ENCODE peak calls at places on chromosome 17, in six cellular contexts. S is left ventricle myocardium inferior, Z is thyroid gland, B is lung, T is cardiac muscle cell, N is vagina. L is an unnamed sample.

GRCh38 chr17:14745122-14745521 is 444.2 kb downstream of the HS3ST3B1 start:
- DNase-seq in S (no peak), T (peak), N (no peak), B (no peak), Z (no peak), L (no peak)

GRCh38 chr17:79066963-79067362 is 7.7 kb upstream of the ENGASE start:
- DNase-seq in T (no peak), N (no peak), B (no peak), Z (no peak), S (no peak), L (no peak)

GRCh38 chr17:72119963-72120877 is 600 bp upstream of the SOX9 start:
- DNase-seq in S (peak), T (peak), Z (peak), B (peak), N (no peak), L (peak)

GRCh38 chr17:60325730-60326524 is 66.0 kb downstream of the USP32 start:
- DNase-seq in Z (no peak), T (no peak), S (no peak), N (no peak), B (no peak), L (no peak)

GRCh38 chr17:76996741-76997694 is 128.8 kb downstream of the MGAT5B start:
- DNase-seq in N (no peak), B (no peak), Z (no peak), S (no peak), T (no peak), L (no peak)

GRCh38 chr17:34997355-34997862 is 17.1 kb downstream of the LIG3 start:
- DNase-seq in S (no peak), N (no peak), Z (peak), T (peak), B (peak), L (no peak)

GRCh38 chr17:82900741-82901140 is 60.9 kb upstream of the ZNF750 start:
- DNase-seq in N (no peak), T (no peak), Z (no peak), S (no peak), B (no peak), L (no peak)

GRCh38 chr17:50918933-50919296 is 52.8 kb upstream of the TOB1 start:
- DNase-seq in B (no peak), T (no peak), Z (no peak), N (no peak), S (no peak), L (no peak)

GRCh38 chr17:7023576-7024401 is 939 bp downstream of the BCL6B start:
- DNase-seq in S (peak), Z (peak), B (peak), T (peak), N (no peak), L (peak)

GRCh38 chr17:50209472-50210248 is 8.2 kb upstream of the COL1A1 start:
- DNase-seq in T (peak), S (peak), B (peak), Z (peak), N (no peak), L (peak)

GRCh38 chr17:68509151-68510057 is 2.8 kb upstream of the PRKAR1A start:
- DNase-seq in S (peak), B (peak), Z (peak), N (no peak), T (no peak), L (peak)

GRCh38 chr17:2138318-2138717 is 83.4 kb downstream of the HIC1 start:
- DNase-seq in B (no peak), N (no peak), Z (peak), S (no peak), T (no peak), L (no peak)

GRCh38 chr17:27577124-27577761 is 53.7 kb upstream of the LGALS9 start:
- DNase-seq in S (no peak), B (no peak), N (no peak), Z (peak), T (peak), L (peak)

GRCh38 chr17:73532441-73532901 is 111.8 kb downstream of the SDK2 start:
- DNase-seq in N (no peak), B (no peak), S (no peak), T (no peak), Z (no peak), L (no peak)

GRCh38 chr17:62062313-62062712 is 2.8 kb downstream of the MED13 start:
- DNase-seq in S (no peak), Z (no peak), B (no peak), T (peak), N (no peak), L (no peak)

GRCh38 chr17:17412331-17412730 is 64.5 kb upstream of the MED9 start:
- DNase-seq in S (no peak), T (peak), Z (no peak), N (no peak), B (no peak), L (no peak)

GRCh38 chr17:1108810-1109605 is 70.8 kb downstream of the ABR start:
- DNase-seq in S (peak), N (no peak), T (peak), B (no peak), Z (peak), L (peak)

GRCh38 chr17:56153215-56153614 is at the start of gene ANKFN1:
- DNase-seq in S (no peak), N (no peak), T (no peak), B (no peak), Z (no peak), L (no peak)

GRCh38 chr17:66200685-66201092 is 8.8 kb upstream of the CEP112 start:
- DNase-seq in B (peak), Z (peak), S (no peak), T (peak), N (no peak), L (no peak)

GRCh38 chr17:81842378-81842724 is 7.5 kb upstream of the PPP1R27 start:
- DNase-seq in S (no peak), N (no peak), T (no peak), Z (no peak), B (no peak), L (no peak)

GRCh38 chr17:2611627-2612026 is 18.2 kb downstream of the PAFAH1B1 start:
- DNase-seq in S (no peak), T (no peak), Z (no peak), N (no peak), B (no peak), L (no peak)

GRCh38 chr17:75393523-75394331 is 11.8 kb downstream of the GRB2 start:
- DNase-seq in B (peak), T (peak), S (peak), Z (peak), N (peak), L (peak)

GRCh38 chr17:75394332-75394918 is 11.1 kb downstream of the GRB2 start:
- DNase-seq in B (no peak), S (no peak), Z (no peak), T (no peak), N (no peak), L (no peak)

GRCh38 chr17:75390982-75391381 is 14.5 kb downstream of the GRB2 start:
- DNase-seq in Z (no peak), S (no peak), B (no peak), T (peak), N (no peak), L (no peak)

GRCh38 chr17:75396025-75396424 is 9.5 kb downstream of the GRB2 start:
- DNase-seq in N (no peak), B (no peak), S (no peak), Z (no peak), T (no peak), L (no peak)

DNA sequence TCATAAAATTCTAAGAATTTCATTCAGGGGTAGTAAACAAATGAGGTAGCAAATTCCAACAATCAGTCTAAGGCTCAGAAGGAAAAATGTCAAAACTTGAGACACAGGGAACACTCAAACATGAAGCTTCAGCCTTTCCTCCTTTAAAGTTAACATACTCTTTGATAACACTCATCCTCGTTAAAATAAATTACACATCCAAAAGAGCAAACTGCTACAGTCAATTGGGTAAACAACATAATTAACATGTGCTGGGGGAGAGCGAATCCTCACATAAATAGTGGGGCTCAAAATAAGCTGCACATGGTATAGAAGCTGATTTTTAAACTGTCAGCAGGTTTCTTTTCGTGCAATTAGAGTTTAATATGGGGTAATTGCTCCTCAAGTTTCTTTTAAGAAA is 12.9 kb downstream of the GRB2 start:
- DNase-seq in N (no peak), B (no peak), S (no peak), Z (no peak), T (no peak), L (no peak)
- H3K4me3 ChIP-seq in N (no peak), B (no peak), S (peak), Z (no peak), T (peak), L (peak)

GRCh38 chr17:4272213-4272975 is 8.6 kb upstream of the ANKFY1 start:
- DNase-seq in N (no peak), B (no peak), T (no peak), Z (no peak), S (no peak), L (no peak)
- TF ChIP-seq CTCF in N (no peak), B (no peak), T (no peak), Z (no peak), S (no peak), L (no peak)

GRCh38 chr17:28944343-28944742 is 7.0 kb downstream of the PHF12 start:
- DNase-seq in T (no peak), S (no peak), Z (no peak), B (no peak), N (no peak), L (no peak)

GRCh38 chr17:28947639-28948038 is 3.7 kb downstream of the PHF12 start:
- DNase-seq in S (no peak), T (no peak), B (no peak), Z (no peak), N (no peak), L (no peak)

GRCh38 chr17:28946239-28946638 is 5.1 kb downstream of the PHF12 start:
- DNase-seq in N (no peak), Z (no peak), T (peak), S (no peak), B (no peak), L (no peak)

GRCh38 chr17:28942925-28943324 is 8.4 kb downstream of the PHF12 start:
- DNase-seq in N (no peak), S (no peak), T (no peak), Z (no peak), B (no peak), L (no peak)

DNA sequence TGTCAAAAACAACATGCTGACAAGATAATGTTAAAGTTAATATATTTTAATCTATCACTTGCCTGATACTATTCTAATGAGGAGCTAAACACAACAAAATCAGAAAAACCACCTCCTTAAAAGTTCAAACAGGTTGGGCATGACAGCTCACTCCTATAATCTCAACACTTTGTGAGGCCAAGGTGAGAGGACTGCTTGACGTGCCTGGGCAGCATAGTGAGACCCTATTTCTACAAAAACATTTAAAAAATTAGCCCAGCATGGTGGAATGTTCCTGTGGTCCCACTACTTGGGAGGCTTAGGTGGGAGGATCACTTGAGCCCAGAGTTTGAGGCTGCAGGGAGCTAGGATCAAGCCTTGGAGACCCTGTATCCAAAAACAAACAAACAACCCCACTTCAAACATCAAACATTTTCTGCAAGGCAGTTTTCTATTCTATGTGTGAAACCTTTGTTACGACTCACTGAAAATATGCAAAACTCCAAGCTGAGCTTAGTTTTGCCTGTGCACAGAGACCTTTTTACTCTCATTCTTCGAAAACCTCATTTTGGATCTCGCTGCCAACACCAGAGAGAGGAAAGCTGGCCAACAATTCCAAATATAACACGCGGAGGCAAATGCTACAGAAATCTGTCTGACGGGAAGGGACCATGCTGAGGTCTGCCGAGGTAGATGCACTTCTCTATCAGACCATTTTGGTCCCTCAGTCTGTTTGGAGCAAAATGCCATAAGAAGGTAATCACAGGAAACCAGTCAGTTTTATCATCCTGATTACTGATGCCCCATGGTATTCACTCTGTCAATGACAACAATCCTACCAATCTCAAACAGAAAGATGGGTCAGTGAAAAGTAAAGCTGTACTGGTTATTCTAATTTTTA is 6.2 kb downstream of the PHF12 start:
- DNase-seq in N (no peak), T (peak), Z (no peak), B (no peak), S (no peak), L (no peak)
- H3K27ac ChIP-seq in N (no peak), T (no peak), Z (no peak), B (no peak), S (peak), L (peak)

DNA sequence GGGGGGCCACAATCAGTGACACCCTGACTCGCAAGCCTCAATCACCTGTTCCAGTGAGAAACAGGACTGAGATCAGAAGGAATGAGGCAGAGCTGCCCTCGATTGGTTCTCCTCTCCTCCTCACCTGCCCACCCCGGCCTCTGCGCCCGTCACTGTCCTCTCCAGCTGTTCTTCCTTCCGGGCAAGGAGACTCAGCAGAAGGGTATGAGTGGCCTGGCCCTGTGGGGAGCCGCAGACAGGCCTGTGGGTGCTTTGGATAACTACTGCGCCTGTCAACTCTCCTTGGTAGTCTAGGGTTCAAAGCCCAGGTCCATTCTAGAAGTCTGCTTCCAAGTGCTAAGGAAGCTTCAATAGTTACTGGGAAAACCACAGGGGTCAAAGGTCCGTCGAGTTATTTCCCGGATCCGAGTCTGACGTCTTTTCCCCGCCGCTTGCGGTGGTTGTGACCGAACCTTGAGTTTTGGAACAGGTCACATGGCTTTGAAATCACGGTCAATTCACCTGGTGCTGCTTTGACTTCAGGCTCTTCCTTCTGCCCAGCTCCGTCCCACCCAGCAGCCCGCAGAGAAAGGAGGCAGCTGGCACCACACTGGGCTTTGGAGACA is 8.3 kb downstream of the CARD14 start:
- DNase-seq in B (no peak), S (no peak), Z (no peak), N (no peak), T (no peak), L (no peak)
- H3K4me3 ChIP-seq in B (no peak), S (no peak), Z (no peak), N (no peak), T (no peak), L (no peak)